ENCODE peak calls at places on chromosomes 2 and 18, in nine cellular contexts. F is transverse colon, G is A549, O is ovary, I is suprapubic skin, J is K562, D is HepG2, W is tibial nerve, Q is stomach. S is an unnamed sample.

GRCh38 chr18:46301081-46301480 is 196.9 kb downstream of the HAUS1 start:
- DNase-seq in F (no peak), G (no peak), O (no peak), I (no peak), J (no peak), D (no peak), W (no peak), Q (no peak), S (no peak)

GRCh38 chr2:113930448-113930847 is 40.6 kb downstream of the ACTR3 start:
- DNase-seq in F (no peak), G (no peak), O (no peak), I (no peak), J (no peak), D (no peak), W (no peak), Q (no peak), S (no peak)

GRCh38 chr2:108982259-108982679 is 6.8 kb downstream of the EDAR start:
- DNase-seq in F (no peak), G (peak; percentile 57), O (no peak), I (no peak), J (no peak), D (peak; percentile 15), W (no peak), Q (no peak), S (no peak)

GRCh38 chr18:13797157-13797611 is 26.8 kb upstream of the MC5R start:
- DNase-seq in F (no peak), G (no peak), O (no peak), I (no peak), J (no peak), D (peak; percentile 7), W (no peak), Q (no peak), S (no peak)

GRCh38 chr2:150466770-150467640 is 20.5 kb downstream of the RND3 start:
- DNase-seq in F (no peak), G (no peak), O (no peak), I (no peak), J (no peak), D (no peak), W (no peak), Q (no peak), S (no peak)

GRCh38 chr2:98568161-98568956 is 40.0 kb downstream of the COA5 start:
- DNase-seq in F (no peak), G (no peak), O (no peak), I (no peak), J (no peak), D (no peak), W (no peak), Q (no peak), S (peak; percentile 29)

GRCh38 chr2:1742680-1743395 is 1.5 kb downstream of the PXDN start:
- DNase-seq in F (peak; percentile 70), G (peak; percentile 58), O (peak; percentile 88), I (peak; percentile 87), J (no peak), D (no peak), W (peak; percentile 82), Q (peak; percentile 36), S (peak; percentile 96)

GRCh38 chr2:241895732-241896641 is 26.5 kb downstream of the RTP5 start:
- DNase-seq in F (no peak), G (peak; percentile 55), O (peak; percentile 68), I (peak; percentile 84), J (no peak), D (no peak), W (peak; percentile 61), Q (peak; percentile 27), S (no peak)

GRCh38 chr2:75801234-75801982 is 90.7 kb upstream of the GCFC2 start:
- DNase-seq in F (no peak), G (no peak), O (no peak), I (no peak), J (no peak), D (no peak), W (no peak), Q (no peak), S (no peak)

GRCh38 chr18:76489081-76489480 is 6.0 kb downstream of the ZNF516 start:
- DNase-seq in F (no peak), G (no peak), O (no peak), I (no peak), J (no peak), D (no peak), W (no peak), Q (no peak), S (no peak)

GRCh38 chr18:62741118-62741566 is 25.8 kb downstream of the PHLPP1 start:
- DNase-seq in F (peak; percentile 42), G (peak; percentile 82), O (peak; percentile 27), I (no peak), J (peak; percentile 12), D (peak; percentile 93), W (peak; percentile 20), Q (no peak), S (peak; percentile 80)

GRCh38 chr2:164910091-164910899 is 45.0 kb downstream of the SLC38A11 start:
- DNase-seq in F (peak; percentile 46), G (no peak), O (no peak), I (no peak), J (no peak), D (peak; percentile 63), W (no peak), Q (peak; percentile 39), S (no peak)

GRCh38 chr2:39851251-39851650 is 72.2 kb upstream of the THUMPD2 start:
- DNase-seq in F (no peak), G (no peak), O (no peak), I (no peak), J (no peak), D (no peak), W (no peak), Q (no peak), S (no peak)

GRCh38 chr2:101860782-101861181 is 131.0 kb upstream of the IL1R2 start:
- DNase-seq in F (no peak), G (no peak), O (no peak), I (no peak), J (no peak), D (no peak), W (no peak), Q (no peak), S (no peak)

GRCh38 chr2:230879271-230879882 is 14.6 kb downstream of the ITM2C start:
- DNase-seq in F (peak; percentile 90), G (no peak), O (no peak), I (peak; percentile 23), J (no peak), D (no peak), W (no peak), Q (no peak), S (peak; percentile 57)

GRCh38 chr2:230590333-230590732 is 122.3 kb upstream of the CAB39 start:
- DNase-seq in F (no peak), G (no peak), O (no peak), I (no peak), J (no peak), D (no peak), W (no peak), Q (no peak), S (no peak)

GRCh38 chr18:79964330-79965118 is at the start of gene HSBP1L1:
- DNase-seq in F (peak; percentile 84), G (peak; percentile 58), O (peak; percentile 63), I (no peak), J (no peak), D (peak; percentile 65), W (no peak), Q (peak; percentile 87), S (peak; percentile 73)
- TF ChIP-seq POLR2A in F (peak; percentile 60), G (peak; percentile 26), O (no peak), I (no peak), J (no peak), D (peak; percentile 83), W (peak; percentile 37), Q (no peak), S (no peak)

GRCh38 chr2:104290566-104290891 is 563.4 kb upstream of the POU3F3 start:
- DNase-seq in F (no peak), G (peak; percentile 29), O (no peak), I (no peak), J (no peak), D (no peak), W (no peak), Q (no peak), S (no peak)
- TF ChIP-seq EP300 in F (no peak), G (no peak), O (no peak), I (no peak), J (no peak), D (no peak), W (no peak), Q (no peak), S (no peak)

GRCh38 chr18:77948571-77948970 is 698.9 kb downstream of the GALR1 start:
- DNase-seq in F (no peak), G (no peak), O (no peak), I (no peak), J (no peak), D (no peak), W (no peak), Q (no peak), S (no peak)
- TF ChIP-seq POLR2A in F (no peak), G (no peak), O (no peak), I (no peak), J (no peak), D (no peak), W (no peak), Q (no peak), S (no peak)

GRCh38 chr2:116716444-116716843 is 1098.0 kb upstream of the DDX18 start:
- DNase-seq in F (no peak), G (no peak), O (no peak), I (no peak), J (no peak), D (no peak), W (no peak), Q (no peak), S (no peak)
- TF ChIP-seq EP300 in F (no peak), G (no peak), O (no peak), I (no peak), J (no peak), D (no peak), W (no peak), Q (no peak), S (no peak)

GRCh38 chr2:190881480-190882326 is 1.1 kb downstream of the GLS start:
- DNase-seq in F (peak; percentile 77), G (peak; percentile 77), O (peak; percentile 61), I (peak; percentile 86), J (peak; percentile 32), D (peak; percentile 90), W (peak; percentile 67), Q (peak; percentile 59), S (peak; percentile 79)
- TF ChIP-seq POLR2A in F (peak; percentile 73), G (peak; percentile 18), O (no peak), I (no peak), J (peak; percentile 76), D (peak; percentile 43), W (peak; percentile 22), Q (no peak), S (peak; percentile 30)

GRCh38 chr18:5546660-5547059 is 2.9 kb upstream of the EPB41L3 start:
- DNase-seq in F (no peak), G (peak; percentile 17), O (no peak), I (no peak), J (no peak), D (no peak), W (peak; percentile 51), Q (no peak), S (no peak)
- TF ChIP-seq EP300 in F (no peak), G (no peak), O (no peak), I (no peak), J (no peak), D (no peak), W (no peak), Q (no peak), S (no peak)

S was measured in sigmoid colon.